ENCODE peak calls at places on chromosome 5, in seven cellular contexts. One of them, this sample, is unnamed.

GRCh38 chr5:10599828-10600227 is 36.0 kb downstream of the ANKRD33B start:
- DNase-seq in cardiac fibroblast: peak
- DNase-seq in activated T-cell treated with anti-CD3 and anti-CD28 coated beads, Interleukin-2, amount 50 U/mL, for 4 hours: no peak
- DNase-seq in head of caudate nucleus: no peak
- DNase-seq in ACHN: peak
- DNase-seq in ovary: no peak
- DNase-seq in stimulated activated CD4-positive, alpha-beta T cell treated with anti-CD3 and anti-CD28 coated beads, Interleukin-15, amount 100 ng/mL, for 24 hours: no peak
- DNase-seq in this sample: peak

GRCh38 chr5:104412649-104413240 is 850.2 kb upstream of the NUDT12 start:
- DNase-seq in cardiac fibroblast: peak
- DNase-seq in activated T-cell treated with anti-CD3 and anti-CD28 coated beads, Interleukin-2, amount 50 U/mL, for 4 hours: no peak
- DNase-seq in head of caudate nucleus: peak
- DNase-seq in ACHN: peak
- DNase-seq in ovary: no peak
- DNase-seq in stimulated activated CD4-positive, alpha-beta T cell treated with anti-CD3 and anti-CD28 coated beads, Interleukin-15, amount 100 ng/mL, for 24 hours: no peak
- DNase-seq in this sample: peak

GRCh38 chr5:140553657-140554056 is 3.6 kb downstream of the SRA1 start:
- DNase-seq in cardiac fibroblast: no peak
- DNase-seq in activated T-cell treated with anti-CD3 and anti-CD28 coated beads, Interleukin-2, amount 50 U/mL, for 4 hours: no peak
- DNase-seq in head of caudate nucleus: no peak
- DNase-seq in ACHN: no peak
- DNase-seq in ovary: no peak
- DNase-seq in stimulated activated CD4-positive, alpha-beta T cell treated with anti-CD3 and anti-CD28 coated beads, Interleukin-15, amount 100 ng/mL, for 24 hours: no peak
- DNase-seq in this sample: no peak

GRCh38 chr5:137856201-137856600 is 11.5 kb upstream of the MYOT start:
- DNase-seq in cardiac fibroblast: no peak
- DNase-seq in activated T-cell treated with anti-CD3 and anti-CD28 coated beads, Interleukin-2, amount 50 U/mL, for 4 hours: no peak
- DNase-seq in head of caudate nucleus: no peak
- DNase-seq in ACHN: no peak
- DNase-seq in ovary: no peak
- DNase-seq in stimulated activated CD4-positive, alpha-beta T cell treated with anti-CD3 and anti-CD28 coated beads, Interleukin-15, amount 100 ng/mL, for 24 hours: no peak
- DNase-seq in this sample: no peak

GRCh38 chr5:26649000-26649399 is 389.4 kb downstream of the CDH9 start:
- DNase-seq in cardiac fibroblast: no peak
- DNase-seq in activated T-cell treated with anti-CD3 and anti-CD28 coated beads, Interleukin-2, amount 50 U/mL, for 4 hours: no peak
- DNase-seq in head of caudate nucleus: no peak
- DNase-seq in ACHN: no peak
- DNase-seq in ovary: no peak
- DNase-seq in stimulated activated CD4-positive, alpha-beta T cell treated with anti-CD3 and anti-CD28 coated beads, Interleukin-15, amount 100 ng/mL, for 24 hours: no peak
- DNase-seq in this sample: no peak

GRCh38 chr5:99032234-99033013 is 103.6 kb upstream of the CHD1 start:
- DNase-seq in cardiac fibroblast: peak
- DNase-seq in activated T-cell treated with anti-CD3 and anti-CD28 coated beads, Interleukin-2, amount 50 U/mL, for 4 hours: no peak
- DNase-seq in head of caudate nucleus: peak
- DNase-seq in ACHN: peak
- DNase-seq in ovary: peak
- DNase-seq in stimulated activated CD4-positive, alpha-beta T cell treated with anti-CD3 and anti-CD28 coated beads, Interleukin-15, amount 100 ng/mL, for 24 hours: peak
- DNase-seq in this sample: peak

GRCh38 chr5:155087036-155087435 is 73.5 kb downstream of the KIF4B start:
- DNase-seq in cardiac fibroblast: peak
- DNase-seq in activated T-cell treated with anti-CD3 and anti-CD28 coated beads, Interleukin-2, amount 50 U/mL, for 4 hours: no peak
- DNase-seq in head of caudate nucleus: no peak
- DNase-seq in ACHN: no peak
- DNase-seq in ovary: no peak
- DNase-seq in stimulated activated CD4-positive, alpha-beta T cell treated with anti-CD3 and anti-CD28 coated beads, Interleukin-15, amount 100 ng/mL, for 24 hours: no peak
- DNase-seq in this sample: no peak

GRCh38 chr5:65364907-65365306 is 116.8 kb downstream of the ADAMTS6 start:
- DNase-seq in cardiac fibroblast: peak
- DNase-seq in activated T-cell treated with anti-CD3 and anti-CD28 coated beads, Interleukin-2, amount 50 U/mL, for 4 hours: no peak
- DNase-seq in head of caudate nucleus: no peak
- DNase-seq in ACHN: no peak
- DNase-seq in ovary: no peak
- DNase-seq in stimulated activated CD4-positive, alpha-beta T cell treated with anti-CD3 and anti-CD28 coated beads, Interleukin-15, amount 100 ng/mL, for 24 hours: no peak
- DNase-seq in this sample: peak

GRCh38 chr5:75021229-75021628 is 31.1 kb downstream of the GCNT4 start:
- DNase-seq in cardiac fibroblast: no peak
- DNase-seq in activated T-cell treated with anti-CD3 and anti-CD28 coated beads, Interleukin-2, amount 50 U/mL, for 4 hours: no peak
- DNase-seq in head of caudate nucleus: no peak
- DNase-seq in ACHN: no peak
- DNase-seq in ovary: no peak
- DNase-seq in stimulated activated CD4-positive, alpha-beta T cell treated with anti-CD3 and anti-CD28 coated beads, Interleukin-15, amount 100 ng/mL, for 24 hours: no peak
- DNase-seq in this sample: no peak

GRCh38 chr5:178078197-178078995 is 34.9 kb upstream of the N4BP3 start:
- DNase-seq in cardiac fibroblast: peak
- DNase-seq in activated T-cell treated with anti-CD3 and anti-CD28 coated beads, Interleukin-2, amount 50 U/mL, for 4 hours: no peak
- DNase-seq in head of caudate nucleus: no peak
- DNase-seq in ACHN: no peak
- DNase-seq in ovary: no peak
- DNase-seq in stimulated activated CD4-positive, alpha-beta T cell treated with anti-CD3 and anti-CD28 coated beads, Interleukin-15, amount 100 ng/mL, for 24 hours: no peak
- DNase-seq in this sample: peak

GRCh38 chr5:171272996-171273970 is 35.8 kb upstream of the TLX3 start:
- DNase-seq in cardiac fibroblast: peak
- DNase-seq in activated T-cell treated with anti-CD3 and anti-CD28 coated beads, Interleukin-2, amount 50 U/mL, for 4 hours: no peak
- DNase-seq in head of caudate nucleus: no peak
- DNase-seq in ACHN: peak
- DNase-seq in ovary: no peak
- DNase-seq in stimulated activated CD4-positive, alpha-beta T cell treated with anti-CD3 and anti-CD28 coated beads, Interleukin-15, amount 100 ng/mL, for 24 hours: no peak
- DNase-seq in this sample: no peak

GRCh38 chr5:138969323-138970013 is 94.3 kb upstream of the LRRTM2 start:
- DNase-seq in cardiac fibroblast: no peak
- DNase-seq in activated T-cell treated with anti-CD3 and anti-CD28 coated beads, Interleukin-2, amount 50 U/mL, for 4 hours: no peak
- DNase-seq in head of caudate nucleus: no peak
- DNase-seq in ACHN: no peak
- DNase-seq in ovary: no peak
- DNase-seq in stimulated activated CD4-positive, alpha-beta T cell treated with anti-CD3 and anti-CD28 coated beads, Interleukin-15, amount 100 ng/mL, for 24 hours: no peak
- DNase-seq in this sample: no peak

GRCh38 chr5:141475625-141476131 is at the start of gene PCDHGC3:
- DNase-seq in cardiac fibroblast: peak
- DNase-seq in activated T-cell treated with anti-CD3 and anti-CD28 coated beads, Interleukin-2, amount 50 U/mL, for 4 hours: no peak
- DNase-seq in head of caudate nucleus: peak
- DNase-seq in ACHN: peak
- DNase-seq in ovary: peak
- DNase-seq in stimulated activated CD4-positive, alpha-beta T cell treated with anti-CD3 and anti-CD28 coated beads, Interleukin-15, amount 100 ng/mL, for 24 hours: peak
- DNase-seq in this sample: peak

GRCh38 chr5:176570044-176570443 is 20.9 kb downstream of the CDHR2 start:
- DNase-seq in cardiac fibroblast: peak
- DNase-seq in activated T-cell treated with anti-CD3 and anti-CD28 coated beads, Interleukin-2, amount 50 U/mL, for 4 hours: no peak
- DNase-seq in head of caudate nucleus: no peak
- DNase-seq in ACHN: no peak
- DNase-seq in ovary: no peak
- DNase-seq in stimulated activated CD4-positive, alpha-beta T cell treated with anti-CD3 and anti-CD28 coated beads, Interleukin-15, amount 100 ng/mL, for 24 hours: no peak
- DNase-seq in this sample: peak

GRCh38 chr5:154118832-154119442 is 71.6 kb upstream of the GALNT10 start:
- DNase-seq in cardiac fibroblast: no peak
- DNase-seq in activated T-cell treated with anti-CD3 and anti-CD28 coated beads, Interleukin-2, amount 50 U/mL, for 4 hours: no peak
- DNase-seq in head of caudate nucleus: no peak
- DNase-seq in ACHN: peak
- DNase-seq in ovary: no peak
- DNase-seq in stimulated activated CD4-positive, alpha-beta T cell treated with anti-CD3 and anti-CD28 coated beads, Interleukin-15, amount 100 ng/mL, for 24 hours: no peak
- DNase-seq in this sample: peak

GRCh38 chr5:174719211-174719610 is 5.2 kb upstream of the MSX2 start:
- DNase-seq in cardiac fibroblast: no peak
- DNase-seq in activated T-cell treated with anti-CD3 and anti-CD28 coated beads, Interleukin-2, amount 50 U/mL, for 4 hours: no peak
- DNase-seq in head of caudate nucleus: no peak
- DNase-seq in ACHN: no peak
- DNase-seq in ovary: no peak
- DNase-seq in stimulated activated CD4-positive, alpha-beta T cell treated with anti-CD3 and anti-CD28 coated beads, Interleukin-15, amount 100 ng/mL, for 24 hours: no peak
- DNase-seq in this sample: no peak

GRCh38 chr5:135492319-135492626 is 40.1 kb upstream of the TIFAB start:
- DNase-seq in cardiac fibroblast: no peak
- DNase-seq in activated T-cell treated with anti-CD3 and anti-CD28 coated beads, Interleukin-2, amount 50 U/mL, for 4 hours: no peak
- DNase-seq in head of caudate nucleus: no peak
- DNase-seq in ACHN: no peak
- DNase-seq in ovary: no peak
- DNase-seq in stimulated activated CD4-positive, alpha-beta T cell treated with anti-CD3 and anti-CD28 coated beads, Interleukin-15, amount 100 ng/mL, for 24 hours: no peak
- DNase-seq in this sample: no peak

GRCh38 chr5:148957591-148958202 is 105.2 kb downstream of the SH3TC2 start:
- DNase-seq in cardiac fibroblast: peak
- DNase-seq in activated T-cell treated with anti-CD3 and anti-CD28 coated beads, Interleukin-2, amount 50 U/mL, for 4 hours: peak
- DNase-seq in head of caudate nucleus: peak
- DNase-seq in ACHN: peak
- DNase-seq in ovary: no peak
- DNase-seq in stimulated activated CD4-positive, alpha-beta T cell treated with anti-CD3 and anti-CD28 coated beads, Interleukin-15, amount 100 ng/mL, for 24 hours: peak
- DNase-seq in this sample: no peak

GRCh38 chr5:6827815-6828214 is 114.6 kb downstream of the TENT4A start:
- DNase-seq in cardiac fibroblast: no peak
- DNase-seq in activated T-cell treated with anti-CD3 and anti-CD28 coated beads, Interleukin-2, amount 50 U/mL, for 4 hours: no peak
- DNase-seq in head of caudate nucleus: no peak
- DNase-seq in ACHN: no peak
- DNase-seq in ovary: no peak
- DNase-seq in stimulated activated CD4-positive, alpha-beta T cell treated with anti-CD3 and anti-CD28 coated beads, Interleukin-15, amount 100 ng/mL, for 24 hours: peak
- DNase-seq in this sample: no peak

GRCh38 chr5:114391321-114391720 is 29.5 kb downstream of the KCNN2 start:
- DNase-seq in cardiac fibroblast: peak
- DNase-seq in activated T-cell treated with anti-CD3 and anti-CD28 coated beads, Interleukin-2, amount 50 U/mL, for 4 hours: no peak
- DNase-seq in head of caudate nucleus: no peak
- DNase-seq in ACHN: no peak
- DNase-seq in ovary: no peak
- DNase-seq in stimulated activated CD4-positive, alpha-beta T cell treated with anti-CD3 and anti-CD28 coated beads, Interleukin-15, amount 100 ng/mL, for 24 hours: no peak
- DNase-seq in this sample: peak

GRCh38 chr5:16528382-16528849 is 62.8 kb upstream of the ZNF622 start:
- DNase-seq in cardiac fibroblast: no peak
- DNase-seq in activated T-cell treated with anti-CD3 and anti-CD28 coated beads, Interleukin-2, amount 50 U/mL, for 4 hours: no peak
- DNase-seq in head of caudate nucleus: no peak
- DNase-seq in ACHN: no peak
- DNase-seq in ovary: no peak
- DNase-seq in stimulated activated CD4-positive, alpha-beta T cell treated with anti-CD3 and anti-CD28 coated beads, Interleukin-15, amount 100 ng/mL, for 24 hours: no peak
- DNase-seq in this sample: no peak

GRCh38 chr5:133713209-133713608 is 100.9 kb upstream of the FSTL4 start:
- DNase-seq in cardiac fibroblast: no peak
- DNase-seq in activated T-cell treated with anti-CD3 and anti-CD28 coated beads, Interleukin-2, amount 50 U/mL, for 4 hours: no peak
- DNase-seq in head of caudate nucleus: no peak
- DNase-seq in ACHN: no peak
- DNase-seq in ovary: no peak
- DNase-seq in stimulated activated CD4-positive, alpha-beta T cell treated with anti-CD3 and anti-CD28 coated beads, Interleukin-15, amount 100 ng/mL, for 24 hours: no peak
- DNase-seq in this sample: no peak

GRCh38 chr5:42499016-42499415 is 75.8 kb downstream of the GHR start:
- DNase-seq in cardiac fibroblast: no peak
- DNase-seq in activated T-cell treated with anti-CD3 and anti-CD28 coated beads, Interleukin-2, amount 50 U/mL, for 4 hours: no peak
- DNase-seq in head of caudate nucleus: no peak
- DNase-seq in ACHN: no peak
- DNase-seq in ovary: no peak
- DNase-seq in stimulated activated CD4-positive, alpha-beta T cell treated with anti-CD3 and anti-CD28 coated beads, Interleukin-15, amount 100 ng/mL, for 24 hours: no peak
- DNase-seq in this sample: no peak

GRCh38 chr5:160619381-160619780 is 197.7 kb downstream of the PTTG1 start:
- DNase-seq in cardiac fibroblast: no peak
- DNase-seq in activated T-cell treated with anti-CD3 and anti-CD28 coated beads, Interleukin-2, amount 50 U/mL, for 4 hours: no peak
- DNase-seq in head of caudate nucleus: no peak
- DNase-seq in ACHN: no peak
- DNase-seq in ovary: no peak
- DNase-seq in stimulated activated CD4-positive, alpha-beta T cell treated with anti-CD3 and anti-CD28 coated beads, Interleukin-15, amount 100 ng/mL, for 24 hours: no peak
- DNase-seq in this sample: no peak

GRCh38 chr5:168136340-168136739 is 155.1 kb upstream of the WWC1 start:
- DNase-seq in cardiac fibroblast: no peak
- DNase-seq in activated T-cell treated with anti-CD3 and anti-CD28 coated beads, Interleukin-2, amount 50 U/mL, for 4 hours: no peak
- DNase-seq in head of caudate nucleus: no peak
- DNase-seq in ACHN: no peak
- DNase-seq in ovary: no peak
- DNase-seq in stimulated activated CD4-positive, alpha-beta T cell treated with anti-CD3 and anti-CD28 coated beads, Interleukin-15, amount 100 ng/mL, for 24 hours: no peak
- DNase-seq in this sample: no peak

This sample was measured in astrocyte.